ENCODE peak calls at places on chromosomes 6 and 20, in eight cellular contexts. Z, C, R, L, D, M, B and Q are unnamed samples.

GRCh38 chr6:7899046-7899888 is 11.3 kb downstream of the TXNDC5 start:
- DNase-seq in Z (no peak), C (no peak), R (no peak), L (no peak), D (no peak), M (peak; percentile 45), B (no peak), Q (no peak)

GRCh38 chr6:25034477-25034876 is 98.7 kb upstream of the RIPOR2 start:
- DNase-seq in Z (no peak), C (no peak), R (no peak), L (no peak), D (no peak), M (no peak), B (no peak), Q (no peak)

GRCh38 chr6:52570291-52570700 is 6.6 kb downstream of the TRAM2 start:
- DNase-seq in Z (no peak), C (no peak), R (no peak), L (no peak), D (peak; percentile 84), M (no peak), B (no peak), Q (peak; percentile 74)

GRCh38 chr6:170207586-170207985 is 83.3 kb downstream of the DLL1 start:
- DNase-seq in Z (no peak), C (peak; percentile 38), R (no peak), L (peak; percentile 8), D (no peak), M (no peak), B (no peak), Q (no peak)

GRCh38 chr20:6976096-6976495 is 208.6 kb downstream of the BMP2 start:
- DNase-seq in Z (no peak), C (no peak), R (no peak), L (no peak), D (peak; percentile 50), M (no peak), B (no peak), Q (peak; percentile 56)

GRCh38 chr6:74249658-74250057 is 553.7 kb downstream of the CD109 start:
- DNase-seq in Z (no peak), C (no peak), R (no peak), L (no peak), D (peak; percentile 84), M (no peak), B (no peak), Q (peak; percentile 8)

GRCh38 chr6:14910692-14911547 is 334.9 kb upstream of the JARID2 start:
- DNase-seq in Z (no peak), C (no peak), R (no peak), L (peak; percentile 34), D (no peak), M (peak; percentile 62), B (no peak), Q (peak; percentile 33)

GRCh38 chr6:108331982-108332381 is 37.1 kb downstream of the AFG1L start:
- DNase-seq in Z (no peak), C (no peak), R (no peak), L (no peak), D (no peak), M (no peak), B (no peak), Q (no peak)

GRCh38 chr6:56046576-56046975 is 171.2 kb upstream of the BMP5 start:
- DNase-seq in Z (no peak), C (peak; percentile 74), R (no peak), L (no peak), D (peak; percentile 88), M (no peak), B (no peak), Q (peak; percentile 85)

GRCh38 chr6:107032051-107032450 is 4.1 kb downstream of the MTRES1 start:
- DNase-seq in Z (no peak), C (no peak), R (no peak), L (no peak), D (no peak), M (no peak), B (no peak), Q (peak; percentile 5)

GRCh38 chr20:36856196-36856595 is 19.7 kb upstream of the TLDC2 start:
- DNase-seq in Z (no peak), C (peak; percentile 76), R (no peak), L (peak; percentile 67), D (no peak), M (no peak), B (no peak), Q (peak; percentile 73)

GRCh38 chr6:168888786-168889345 is 364.8 kb downstream of the THBS2 start:
- DNase-seq in Z (no peak), C (no peak), R (no peak), L (no peak), D (no peak), M (no peak), B (no peak), Q (no peak)